ENCODE peak calls at places on chromosomes 12 and 14, in six cellular contexts. One of them, this sample, is unnamed.

GRCh38 chr14:50343424-50343823 is 31.3 kb downstream of the DMAC2L start:
- DNase-seq in pancreas: no peak
- DNase-seq in progenitor cell of endocrine pancreas: no peak
- DNase-seq in brain microvascular endothelial cell: no peak
- DNase-seq in ovary: no peak
- DNase-seq in DND-41: no peak
- DNase-seq in this sample: no peak

GRCh38 chr12:125453751-125454150 is 388.5 kb downstream of the AACS start:
- DNase-seq in progenitor cell of endocrine pancreas: no peak
- DNase-seq in DND-41: no peak
- DNase-seq in ovary: no peak
- DNase-seq in pancreas: no peak
- DNase-seq in brain microvascular endothelial cell: no peak
- DNase-seq in this sample: no peak

GRCh38 chr14:98826618-98827017 is 445.4 kb downstream of the BCL11B start:
- DNase-seq in progenitor cell of endocrine pancreas: no peak
- DNase-seq in ovary: no peak
- DNase-seq in brain microvascular endothelial cell: no peak
- DNase-seq in pancreas: no peak
- DNase-seq in DND-41: peak; percentile 35
- DNase-seq in this sample: no peak

GRCh38 chr14:74670726-74671125 is 42.2 kb downstream of the AREL1 start:
- DNase-seq in DND-41: no peak
- DNase-seq in ovary: no peak
- DNase-seq in brain microvascular endothelial cell: peak; percentile 33
- DNase-seq in pancreas: no peak
- DNase-seq in progenitor cell of endocrine pancreas: no peak
- DNase-seq in this sample: no peak

GRCh38 chr12:90943248-90943647 is 11.7 kb downstream of the CCER1 start:
- DNase-seq in ovary: no peak
- DNase-seq in pancreas: no peak
- DNase-seq in brain microvascular endothelial cell: no peak
- DNase-seq in DND-41: no peak
- DNase-seq in progenitor cell of endocrine pancreas: no peak
- DNase-seq in this sample: no peak

GRCh38 chr12:116194935-116195431 is 82.5 kb downstream of the MED13L start:
- DNase-seq in DND-41: peak; percentile 57
- DNase-seq in ovary: no peak
- DNase-seq in brain microvascular endothelial cell: no peak
- DNase-seq in pancreas: no peak
- DNase-seq in progenitor cell of endocrine pancreas: no peak
- DNase-seq in this sample: peak; percentile 39

GRCh38 chr14:92099802-92100201 is 6.6 kb downstream of the ATXN3 start:
- DNase-seq in progenitor cell of endocrine pancreas: no peak
- DNase-seq in brain microvascular endothelial cell: no peak
- DNase-seq in ovary: no peak
- DNase-seq in pancreas: no peak
- DNase-seq in DND-41: no peak
- DNase-seq in this sample: no peak

GRCh38 chr12:70383484-70383883 is 17.4 kb downstream of the KCNMB4 start:
- DNase-seq in pancreas: no peak
- DNase-seq in ovary: no peak
- DNase-seq in brain microvascular endothelial cell: no peak
- DNase-seq in progenitor cell of endocrine pancreas: no peak
- DNase-seq in DND-41: no peak
- DNase-seq in this sample: no peak

GRCh38 chr14:36519431-36520321 is at the start of gene NKX2-1:
- DNase-seq in brain microvascular endothelial cell: no peak
- DNase-seq in pancreas: no peak
- DNase-seq in ovary: no peak
- DNase-seq in progenitor cell of endocrine pancreas: no peak
- DNase-seq in DND-41: no peak
- DNase-seq in this sample: no peak

GRCh38 chr12:9361879-9362326 is 153.7 kb upstream of the PZP start:
- DNase-seq in ovary: no peak
- DNase-seq in brain microvascular endothelial cell: no peak
- DNase-seq in DND-41: no peak
- DNase-seq in progenitor cell of endocrine pancreas: no peak
- DNase-seq in pancreas: no peak
- DNase-seq in this sample: no peak

GRCh38 chr12:40152783-40153383 is 47.0 kb upstream of the SLC2A13 start:
- DNase-seq in brain microvascular endothelial cell: peak; percentile 51
- DNase-seq in progenitor cell of endocrine pancreas: peak; percentile 14
- DNase-seq in pancreas: peak; percentile 54
- DNase-seq in ovary: peak; percentile 49
- DNase-seq in DND-41: peak; percentile 26
- DNase-seq in this sample: peak; percentile 33

GRCh38 chr12:127191124-127191523 is 1075.8 kb upstream of the TMEM132C start:
- DNase-seq in DND-41: no peak
- DNase-seq in pancreas: no peak
- DNase-seq in progenitor cell of endocrine pancreas: no peak
- DNase-seq in brain microvascular endothelial cell: no peak
- DNase-seq in ovary: no peak
- DNase-seq in this sample: no peak

DNA sequence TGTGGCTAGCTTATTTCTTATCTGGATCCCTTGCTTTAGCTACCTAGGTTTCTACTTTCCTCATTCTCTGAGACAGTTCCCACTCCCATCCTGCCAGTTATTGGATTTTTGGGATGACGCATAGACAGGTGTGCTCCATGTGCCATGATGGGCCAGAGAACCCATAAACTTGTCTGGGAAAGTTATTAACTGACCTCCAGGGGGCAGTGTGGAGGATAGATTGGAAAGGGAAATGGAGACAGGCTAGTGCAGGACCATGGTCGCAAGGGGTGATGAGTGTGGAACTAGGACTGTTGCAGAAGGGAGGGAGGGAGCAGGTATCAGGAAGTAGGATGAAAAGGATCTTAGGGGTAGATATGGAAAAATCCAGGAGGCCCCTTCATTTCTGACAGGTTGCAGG is 80.3 kb downstream of the ESRRB start:
- DNase-seq in DND-41: peak; percentile 42
- DNase-seq in brain microvascular endothelial cell: peak; percentile 7
- DNase-seq in ovary: no peak
- DNase-seq in pancreas: peak; percentile 21
- DNase-seq in progenitor cell of endocrine pancreas: peak; percentile 39
- DNase-seq in this sample: no peak
- TF ChIP-seq CTCF in DND-41: peak; percentile 72
- TF ChIP-seq CTCF in brain microvascular endothelial cell: peak; percentile 47
- TF ChIP-seq CTCF in ovary: no peak
- TF ChIP-seq CTCF in pancreas: no peak
- TF ChIP-seq CTCF in progenitor cell of endocrine pancreas: peak; percentile 64
- TF ChIP-seq CTCF in this sample: no peak

GRCh38 chr12:79512068-79512467 is 178.7 kb downstream of the PAWR start:
- DNase-seq in ovary: no peak
- DNase-seq in DND-41: no peak
- DNase-seq in brain microvascular endothelial cell: no peak
- DNase-seq in progenitor cell of endocrine pancreas: no peak
- DNase-seq in pancreas: no peak
- DNase-seq in this sample: no peak
- TF ChIP-seq CTCF in ovary: no peak
- TF ChIP-seq CTCF in DND-41: peak; percentile 22
- TF ChIP-seq CTCF in brain microvascular endothelial cell: peak; percentile 40
- TF ChIP-seq CTCF in progenitor cell of endocrine pancreas: peak; percentile 18
- TF ChIP-seq CTCF in pancreas: no peak
- TF ChIP-seq CTCF in this sample: no peak

GRCh38 chr12:130778776-130779175 is 60.3 kb downstream of the STX2 start:
- DNase-seq in ovary: no peak
- DNase-seq in pancreas: no peak
- DNase-seq in brain microvascular endothelial cell: no peak
- DNase-seq in DND-41: no peak
- DNase-seq in progenitor cell of endocrine pancreas: no peak
- DNase-seq in this sample: no peak

GRCh38 chr12:130780880-130781575 is 58.0 kb downstream of the STX2 start:
- DNase-seq in pancreas: no peak
- DNase-seq in brain microvascular endothelial cell: no peak
- DNase-seq in DND-41: no peak
- DNase-seq in ovary: no peak
- DNase-seq in progenitor cell of endocrine pancreas: no peak
- DNase-seq in this sample: no peak

GRCh38 chr12:130780325-130780724 is 58.7 kb downstream of the STX2 start:
- DNase-seq in brain microvascular endothelial cell: no peak
- DNase-seq in ovary: no peak
- DNase-seq in DND-41: no peak
- DNase-seq in progenitor cell of endocrine pancreas: no peak
- DNase-seq in pancreas: no peak
- DNase-seq in this sample: no peak

GRCh38 chr12:130775953-130776856 is 60.1 kb upstream of the RIMBP2 start:
- DNase-seq in DND-41: no peak
- DNase-seq in ovary: peak; percentile 68
- DNase-seq in pancreas: peak; percentile 43
- DNase-seq in progenitor cell of endocrine pancreas: peak; percentile 49
- DNase-seq in brain microvascular endothelial cell: peak; percentile 75
- DNase-seq in this sample: no peak

GRCh38 chr12:130776857-130777339 is 60.8 kb upstream of the RIMBP2 start:
- DNase-seq in pancreas: no peak
- DNase-seq in ovary: no peak
- DNase-seq in brain microvascular endothelial cell: no peak
- DNase-seq in DND-41: no peak
- DNase-seq in progenitor cell of endocrine pancreas: no peak
- DNase-seq in this sample: no peak
- TF ChIP-seq CTCF in pancreas: no peak
- TF ChIP-seq CTCF in ovary: no peak
- TF ChIP-seq CTCF in brain microvascular endothelial cell: no peak
- TF ChIP-seq CTCF in DND-41: no peak
- TF ChIP-seq CTCF in progenitor cell of endocrine pancreas: no peak
- TF ChIP-seq CTCF in this sample: no peak

GRCh38 chr12:26113853-26114719 is 10.8 kb downstream of the BHLHE41 start:
- DNase-seq in brain microvascular endothelial cell: peak; percentile 84
- DNase-seq in progenitor cell of endocrine pancreas: peak; percentile 93
- DNase-seq in pancreas: peak; percentile 97
- DNase-seq in ovary: peak; percentile 98
- DNase-seq in DND-41: peak; percentile 86
- DNase-seq in this sample: peak; percentile 77
- TF ChIP-seq CTCF in brain microvascular endothelial cell: peak; percentile 49
- TF ChIP-seq CTCF in progenitor cell of endocrine pancreas: peak; percentile 63
- TF ChIP-seq CTCF in pancreas: no peak
- TF ChIP-seq CTCF in ovary: no peak
- TF ChIP-seq CTCF in DND-41: peak; percentile 22
- TF ChIP-seq CTCF in this sample: no peak

GRCh38 chr12:45130881-45131281 is 80.0 kb upstream of the DBX2 start:
- DNase-seq in progenitor cell of endocrine pancreas: peak; percentile 42
- DNase-seq in pancreas: peak; percentile 34
- DNase-seq in DND-41: peak; percentile 71
- DNase-seq in brain microvascular endothelial cell: peak; percentile 46
- DNase-seq in ovary: peak; percentile 54
- DNase-seq in this sample: no peak
- TF ChIP-seq CTCF in progenitor cell of endocrine pancreas: peak; percentile 88
- TF ChIP-seq CTCF in pancreas: no peak
- TF ChIP-seq CTCF in DND-41: peak; percentile 81
- TF ChIP-seq CTCF in brain microvascular endothelial cell: peak; percentile 78
- TF ChIP-seq CTCF in ovary: peak; percentile 38
- TF ChIP-seq CTCF in this sample: no peak

GRCh38 chr12:32662665-32663064 is 16.4 kb upstream of the DNM1L start:
- DNase-seq in pancreas: no peak
- DNase-seq in DND-41: no peak
- DNase-seq in ovary: no peak
- DNase-seq in brain microvascular endothelial cell: no peak
- DNase-seq in progenitor cell of endocrine pancreas: no peak
- DNase-seq in this sample: no peak

GRCh38 chr12:32661706-32662105 is 17.4 kb upstream of the DNM1L start:
- DNase-seq in DND-41: no peak
- DNase-seq in brain microvascular endothelial cell: no peak
- DNase-seq in pancreas: no peak
- DNase-seq in ovary: no peak
- DNase-seq in progenitor cell of endocrine pancreas: no peak
- DNase-seq in this sample: no peak

GRCh38 chr12:32659908-32660440 is 19.1 kb upstream of the DNM1L start:
- DNase-seq in progenitor cell of endocrine pancreas: no peak
- DNase-seq in brain microvascular endothelial cell: no peak
- DNase-seq in ovary: no peak
- DNase-seq in pancreas: no peak
- DNase-seq in DND-41: no peak
- DNase-seq in this sample: no peak
- TF ChIP-seq CTCF in progenitor cell of endocrine pancreas: no peak
- TF ChIP-seq CTCF in brain microvascular endothelial cell: no peak
- TF ChIP-seq CTCF in ovary: no peak
- TF ChIP-seq CTCF in pancreas: no peak
- TF ChIP-seq CTCF in DND-41: no peak
- TF ChIP-seq CTCF in this sample: no peak

GRCh38 chr12:56980268-56980667 is 22.9 kb upstream of the RDH16 start:
- DNase-seq in brain microvascular endothelial cell: no peak
- DNase-seq in ovary: no peak
- DNase-seq in pancreas: no peak
- DNase-seq in progenitor cell of endocrine pancreas: no peak
- DNase-seq in DND-41: no peak
- DNase-seq in this sample: no peak
- TF ChIP-seq CTCF in brain microvascular endothelial cell: no peak
- TF ChIP-seq CTCF in ovary: no peak
- TF ChIP-seq CTCF in pancreas: no peak
- TF ChIP-seq CTCF in progenitor cell of endocrine pancreas: no peak
- TF ChIP-seq CTCF in DND-41: no peak
- TF ChIP-seq CTCF in this sample: no peak

DNA sequence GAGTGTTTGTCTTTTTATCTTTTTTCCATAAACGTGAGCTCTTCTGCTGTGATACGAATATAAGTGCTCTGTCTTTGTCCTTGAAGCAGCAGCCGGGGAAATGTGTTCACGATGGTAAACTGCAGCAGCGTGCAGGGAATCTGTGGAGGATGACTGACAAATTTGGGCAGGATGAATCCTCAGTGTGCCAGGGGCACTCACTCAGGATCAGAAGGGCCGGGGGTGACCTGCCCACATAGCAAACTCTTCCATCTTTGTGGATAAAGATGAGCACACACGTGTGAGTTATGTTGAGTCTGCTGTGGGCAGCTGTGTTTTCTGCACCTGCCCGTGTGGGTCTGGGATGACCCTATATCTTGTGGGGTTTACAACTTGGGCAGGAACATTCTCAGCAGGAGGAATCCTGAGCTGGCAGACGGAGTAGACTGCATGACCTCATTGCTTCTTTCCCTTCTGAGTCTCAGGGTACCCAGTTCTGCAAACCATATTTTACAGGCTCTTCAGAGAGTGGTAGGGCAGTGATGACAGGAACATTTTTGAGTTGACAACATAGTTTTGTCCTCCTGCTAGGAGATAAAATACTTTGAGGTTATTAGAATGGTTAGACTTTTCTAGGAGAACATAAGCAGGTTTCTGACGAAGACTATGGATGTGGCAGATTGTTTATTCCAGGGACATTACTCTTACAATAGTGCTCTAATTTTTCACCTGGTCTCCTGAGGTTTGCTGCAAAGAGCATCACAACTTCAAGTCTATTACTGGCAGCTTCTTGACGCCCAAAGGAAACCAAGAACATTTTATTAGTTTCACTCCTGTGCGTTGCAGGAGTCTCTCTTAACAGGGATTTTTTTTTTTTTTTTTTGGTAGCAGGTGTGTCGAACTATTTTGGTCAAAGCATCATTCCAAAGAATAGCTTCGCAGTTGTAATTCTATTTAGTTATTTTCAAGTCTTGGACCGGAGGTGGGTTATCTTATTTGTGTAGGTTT is 910 bp downstream of the ANO4 start:
- DNase-seq in ovary: no peak
- DNase-seq in progenitor cell of endocrine pancreas: no peak
- DNase-seq in pancreas: no peak
- DNase-seq in DND-41: no peak
- DNase-seq in brain microvascular endothelial cell: no peak
- DNase-seq in this sample: no peak
- TF ChIP-seq CTCF in ovary: no peak
- TF ChIP-seq CTCF in progenitor cell of endocrine pancreas: no peak
- TF ChIP-seq CTCF in pancreas: no peak
- TF ChIP-seq CTCF in DND-41: no peak
- TF ChIP-seq CTCF in brain microvascular endothelial cell: no peak
- TF ChIP-seq CTCF in this sample: no peak

This sample was measured in activated B cell treated with CpG ODN at 0.5 μM for 24 hours.